ENCODE peak calls at places on chromosomes 11 and 22, in six cellular contexts. One of them, this sample, is unnamed.

GRCh38 chr11:93411705-93412104 is 81.2 kb downstream of the DEUP1 start:
- DNase-seq in activated CD8-positive, alpha-beta T cell treated with anti-CD3 and anti-CD28 coated beads for 36 hours: no peak
- DNase-seq in neural crest cell: no peak
- DNase-seq in AG04450: no peak
- DNase-seq in CD8-positive, alpha-beta T cell: no peak
- DNase-seq in tibial artery: no peak
- DNase-seq in this sample: no peak

GRCh38 chr11:16558499-16558898 is 179.9 kb upstream of the C11orf58 start:
- DNase-seq in tibial artery: no peak
- DNase-seq in AG04450: no peak
- DNase-seq in CD8-positive, alpha-beta T cell: no peak
- DNase-seq in activated CD8-positive, alpha-beta T cell treated with anti-CD3 and anti-CD28 coated beads for 36 hours: no peak
- DNase-seq in neural crest cell: no peak
- DNase-seq in this sample: no peak

GRCh38 chr11:40168461-40168860 is 1291.0 kb downstream of the LRRC4C start:
- DNase-seq in CD8-positive, alpha-beta T cell: no peak
- DNase-seq in neural crest cell: no peak
- DNase-seq in tibial artery: no peak
- DNase-seq in AG04450: no peak
- DNase-seq in activated CD8-positive, alpha-beta T cell treated with anti-CD3 and anti-CD28 coated beads for 36 hours: no peak
- DNase-seq in this sample: no peak

GRCh38 chr22:50329236-50329635 is 2.4 kb upstream of the DENND6B start:
- DNase-seq in tibial artery: no peak
- DNase-seq in CD8-positive, alpha-beta T cell: no peak
- DNase-seq in neural crest cell: no peak
- DNase-seq in AG04450: no peak
- DNase-seq in activated CD8-positive, alpha-beta T cell treated with anti-CD3 and anti-CD28 coated beads for 36 hours: peak
- DNase-seq in this sample: no peak

GRCh38 chr11:120334894-120335462 is 1.2 kb upstream of the ARHGEF12 start:
- DNase-seq in tibial artery: peak
- DNase-seq in neural crest cell: peak
- DNase-seq in AG04450: peak
- DNase-seq in activated CD8-positive, alpha-beta T cell treated with anti-CD3 and anti-CD28 coated beads for 36 hours: peak
- DNase-seq in CD8-positive, alpha-beta T cell: peak
- DNase-seq in this sample: peak

GRCh38 chr11:850777-851762 is 8.4 kb downstream of the TSPAN4 start:
- DNase-seq in CD8-positive, alpha-beta T cell: no peak
- DNase-seq in activated CD8-positive, alpha-beta T cell treated with anti-CD3 and anti-CD28 coated beads for 36 hours: peak
- DNase-seq in neural crest cell: no peak
- DNase-seq in AG04450: no peak
- DNase-seq in tibial artery: no peak
- DNase-seq in this sample: no peak

GRCh38 chr11:104333977-104334376 is 170.0 kb upstream of the PDGFD start:
- DNase-seq in neural crest cell: no peak
- DNase-seq in activated CD8-positive, alpha-beta T cell treated with anti-CD3 and anti-CD28 coated beads for 36 hours: peak
- DNase-seq in CD8-positive, alpha-beta T cell: no peak
- DNase-seq in tibial artery: no peak
- DNase-seq in AG04450: no peak
- DNase-seq in this sample: no peak

GRCh38 chr11:102794382-102794781 is 3.6 kb downstream of the MMP1 start:
- DNase-seq in activated CD8-positive, alpha-beta T cell treated with anti-CD3 and anti-CD28 coated beads for 36 hours: peak
- DNase-seq in neural crest cell: no peak
- DNase-seq in AG04450: no peak
- DNase-seq in CD8-positive, alpha-beta T cell: no peak
- DNase-seq in tibial artery: no peak
- DNase-seq in this sample: no peak

GRCh38 chr11:34928960-34929680 is 12.7 kb downstream of the PDHX start:
- DNase-seq in CD8-positive, alpha-beta T cell: no peak
- DNase-seq in activated CD8-positive, alpha-beta T cell treated with anti-CD3 and anti-CD28 coated beads for 36 hours: no peak
- DNase-seq in neural crest cell: no peak
- DNase-seq in AG04450: no peak
- DNase-seq in tibial artery: no peak
- DNase-seq in this sample: no peak

GRCh38 chr11:69253028-69253427 is 40.9 kb upstream of the MYEOV start:
- DNase-seq in neural crest cell: no peak
- DNase-seq in tibial artery: no peak
- DNase-seq in AG04450: peak
- DNase-seq in CD8-positive, alpha-beta T cell: no peak
- DNase-seq in activated CD8-positive, alpha-beta T cell treated with anti-CD3 and anti-CD28 coated beads for 36 hours: no peak
- DNase-seq in this sample: no peak

DNA sequence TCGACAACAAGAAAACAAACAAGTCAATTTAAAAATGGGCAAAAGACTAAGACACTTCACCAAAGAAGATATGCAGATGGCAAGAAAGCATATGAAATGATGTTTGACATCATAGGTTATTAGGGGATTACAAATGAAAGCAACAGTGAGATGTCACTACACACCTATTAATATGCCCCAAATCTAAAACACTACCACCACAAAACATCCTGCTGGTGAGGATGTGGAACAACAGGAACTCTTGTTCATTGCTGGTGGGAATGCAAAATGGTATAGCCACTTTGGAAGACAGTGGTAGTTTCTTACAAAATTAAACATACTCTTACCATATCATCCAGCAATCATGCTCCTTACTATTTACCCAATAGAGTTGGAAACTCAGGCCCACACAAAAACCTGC is 29.0 kb downstream of the PRRG4 start:
- DNase-seq in tibial artery: no peak
- DNase-seq in AG04450: no peak
- DNase-seq in activated CD8-positive, alpha-beta T cell treated with anti-CD3 and anti-CD28 coated beads for 36 hours: no peak
- DNase-seq in neural crest cell: no peak
- DNase-seq in CD8-positive, alpha-beta T cell: no peak
- DNase-seq in this sample: no peak
- TF ChIP-seq CTCF in tibial artery: no peak
- TF ChIP-seq CTCF in AG04450: no peak
- TF ChIP-seq CTCF in activated CD8-positive, alpha-beta T cell treated with anti-CD3 and anti-CD28 coated beads for 36 hours: no peak
- TF ChIP-seq CTCF in neural crest cell: peak
- TF ChIP-seq CTCF in CD8-positive, alpha-beta T cell: no peak
- TF ChIP-seq CTCF in this sample: no peak

GRCh38 chr11:74842967-74843366 is 94.3 kb downstream of the RNF169 start:
- DNase-seq in AG04450: no peak
- DNase-seq in neural crest cell: no peak
- DNase-seq in CD8-positive, alpha-beta T cell: no peak
- DNase-seq in tibial artery: no peak
- DNase-seq in activated CD8-positive, alpha-beta T cell treated with anti-CD3 and anti-CD28 coated beads for 36 hours: no peak
- DNase-seq in this sample: no peak
- TF ChIP-seq CTCF in AG04450: no peak
- TF ChIP-seq CTCF in neural crest cell: no peak
- TF ChIP-seq CTCF in CD8-positive, alpha-beta T cell: no peak
- TF ChIP-seq CTCF in tibial artery: no peak
- TF ChIP-seq CTCF in activated CD8-positive, alpha-beta T cell treated with anti-CD3 and anti-CD28 coated beads for 36 hours: no peak
- TF ChIP-seq CTCF in this sample: no peak

GRCh38 chr11:61745796-61746653 is 6.4 kb upstream of the MYRF start:
- DNase-seq in neural crest cell: no peak
- DNase-seq in CD8-positive, alpha-beta T cell: no peak
- DNase-seq in tibial artery: no peak
- DNase-seq in activated CD8-positive, alpha-beta T cell treated with anti-CD3 and anti-CD28 coated beads for 36 hours: no peak
- DNase-seq in AG04450: no peak
- DNase-seq in this sample: no peak

GRCh38 chr11:61744609-61745156 is 7.8 kb upstream of the MYRF start:
- DNase-seq in CD8-positive, alpha-beta T cell: no peak
- DNase-seq in tibial artery: no peak
- DNase-seq in activated CD8-positive, alpha-beta T cell treated with anti-CD3 and anti-CD28 coated beads for 36 hours: no peak
- DNase-seq in neural crest cell: no peak
- DNase-seq in AG04450: no peak
- DNase-seq in this sample: no peak

GRCh38 chr11:61742391-61742790 is 10.0 kb upstream of the MYRF start:
- DNase-seq in tibial artery: peak
- DNase-seq in AG04450: no peak
- DNase-seq in CD8-positive, alpha-beta T cell: no peak
- DNase-seq in neural crest cell: no peak
- DNase-seq in activated CD8-positive, alpha-beta T cell treated with anti-CD3 and anti-CD28 coated beads for 36 hours: no peak
- DNase-seq in this sample: no peak

GRCh38 chr11:61744181-61744580 is 8.3 kb upstream of the MYRF start:
- DNase-seq in CD8-positive, alpha-beta T cell: no peak
- DNase-seq in tibial artery: no peak
- DNase-seq in neural crest cell: no peak
- DNase-seq in activated CD8-positive, alpha-beta T cell treated with anti-CD3 and anti-CD28 coated beads for 36 hours: no peak
- DNase-seq in AG04450: no peak
- DNase-seq in this sample: no peak

DNA sequence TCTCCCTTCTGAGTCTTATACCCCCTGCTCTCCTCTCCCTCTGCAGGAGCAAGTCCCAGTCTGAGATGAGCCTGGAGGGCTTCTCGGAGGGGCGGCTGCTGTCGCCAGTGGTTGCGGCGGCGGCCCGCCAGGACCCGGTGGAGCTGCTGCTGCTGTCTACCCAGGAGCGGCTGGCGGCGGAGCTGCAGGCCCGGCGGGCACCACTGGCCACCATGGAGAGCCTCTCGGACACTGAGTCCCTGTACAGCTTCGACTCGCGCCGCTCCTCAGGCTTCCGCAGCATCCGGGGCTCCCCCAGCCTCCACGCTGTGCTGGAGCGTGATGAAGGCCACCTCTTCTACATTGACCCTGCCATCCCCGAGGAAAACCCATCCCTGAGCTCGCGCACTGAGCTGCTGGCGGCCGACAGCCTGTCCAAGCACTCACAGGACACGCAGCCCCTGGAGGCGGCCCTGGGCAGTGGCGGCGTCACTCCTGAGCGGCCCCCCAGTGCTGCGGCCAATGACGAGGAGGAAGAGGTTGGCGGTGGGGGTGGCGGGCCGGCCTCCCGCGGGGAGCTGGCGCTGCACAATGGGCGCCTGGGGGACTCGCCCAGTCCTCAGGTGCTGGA is 8.8 kb upstream of the MYRF start:
- DNase-seq in CD8-positive, alpha-beta T cell: no peak
- DNase-seq in neural crest cell: no peak
- DNase-seq in activated CD8-positive, alpha-beta T cell treated with anti-CD3 and anti-CD28 coated beads for 36 hours: no peak
- DNase-seq in tibial artery: no peak
- DNase-seq in AG04450: no peak
- DNase-seq in this sample: no peak
- TF ChIP-seq CTCF in CD8-positive, alpha-beta T cell: no peak
- TF ChIP-seq CTCF in neural crest cell: no peak
- TF ChIP-seq CTCF in activated CD8-positive, alpha-beta T cell treated with anti-CD3 and anti-CD28 coated beads for 36 hours: no peak
- TF ChIP-seq CTCF in tibial artery: no peak
- TF ChIP-seq CTCF in AG04450: no peak
- TF ChIP-seq CTCF in this sample: no peak

GRCh38 chr11:101759771-101760450 is 154.9 kb upstream of the CEP126 start:
- DNase-seq in neural crest cell: no peak
- DNase-seq in AG04450: no peak
- DNase-seq in CD8-positive, alpha-beta T cell: no peak
- DNase-seq in tibial artery: no peak
- DNase-seq in activated CD8-positive, alpha-beta T cell treated with anti-CD3 and anti-CD28 coated beads for 36 hours: no peak
- DNase-seq in this sample: no peak
- TF ChIP-seq CTCF in neural crest cell: no peak
- TF ChIP-seq CTCF in AG04450: peak
- TF ChIP-seq CTCF in CD8-positive, alpha-beta T cell: no peak
- TF ChIP-seq CTCF in tibial artery: no peak
- TF ChIP-seq CTCF in activated CD8-positive, alpha-beta T cell treated with anti-CD3 and anti-CD28 coated beads for 36 hours: no peak
- TF ChIP-seq CTCF in this sample: peak

DNA sequence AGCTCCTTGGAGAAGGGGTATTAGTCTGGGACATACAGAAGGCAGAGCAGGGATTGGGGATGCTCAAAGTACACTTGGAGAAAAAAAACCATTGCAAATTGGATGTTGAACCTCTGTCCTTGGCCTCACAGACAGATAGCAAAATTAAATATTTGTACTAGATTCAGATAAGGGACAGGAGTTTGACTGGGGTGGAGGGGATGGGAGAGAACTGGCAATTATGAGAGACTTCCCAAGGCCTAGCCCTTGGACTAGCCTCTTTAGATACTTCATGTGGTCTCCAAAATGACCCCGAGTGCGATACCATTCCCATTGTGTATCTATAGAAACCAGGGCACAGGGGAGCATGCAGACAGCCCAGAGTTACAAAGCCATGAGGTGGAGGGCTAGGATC is 15.5 kb downstream of the DGAT2 start:
- DNase-seq in CD8-positive, alpha-beta T cell: no peak
- DNase-seq in tibial artery: no peak
- DNase-seq in activated CD8-positive, alpha-beta T cell treated with anti-CD3 and anti-CD28 coated beads for 36 hours: no peak
- DNase-seq in neural crest cell: no peak
- DNase-seq in AG04450: no peak
- DNase-seq in this sample: no peak
- TF ChIP-seq CTCF in CD8-positive, alpha-beta T cell: no peak
- TF ChIP-seq CTCF in tibial artery: no peak
- TF ChIP-seq CTCF in activated CD8-positive, alpha-beta T cell treated with anti-CD3 and anti-CD28 coated beads for 36 hours: no peak
- TF ChIP-seq CTCF in neural crest cell: no peak
- TF ChIP-seq CTCF in AG04450: no peak
- TF ChIP-seq CTCF in this sample: no peak

DNA sequence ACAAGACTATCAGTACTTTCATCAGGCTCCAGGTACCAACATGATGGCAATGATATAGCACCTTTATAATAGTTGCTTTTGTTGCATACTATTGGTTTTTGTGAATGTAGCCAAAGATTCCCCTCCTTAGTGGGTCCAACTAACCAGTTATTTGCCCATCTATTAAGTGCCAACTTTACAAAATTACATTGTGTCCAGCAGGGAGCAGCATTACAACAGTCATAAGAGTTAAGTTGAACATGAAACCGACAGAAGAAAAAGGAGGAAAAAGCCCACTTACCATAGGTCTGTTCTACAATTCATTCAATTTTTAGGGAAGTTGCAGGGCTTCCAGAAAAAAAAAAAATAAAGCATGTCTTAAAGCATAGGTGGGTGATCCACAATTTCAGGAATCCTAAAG is 21.6 kb downstream of the IMMP1L start:
- DNase-seq in CD8-positive, alpha-beta T cell: no peak
- DNase-seq in activated CD8-positive, alpha-beta T cell treated with anti-CD3 and anti-CD28 coated beads for 36 hours: peak
- DNase-seq in AG04450: peak
- DNase-seq in neural crest cell: peak
- DNase-seq in tibial artery: no peak
- DNase-seq in this sample: peak
- TF ChIP-seq CTCF in CD8-positive, alpha-beta T cell: peak
- TF ChIP-seq CTCF in activated CD8-positive, alpha-beta T cell treated with anti-CD3 and anti-CD28 coated beads for 36 hours: peak
- TF ChIP-seq CTCF in AG04450: peak
- TF ChIP-seq CTCF in neural crest cell: peak
- TF ChIP-seq CTCF in tibial artery: peak
- TF ChIP-seq CTCF in this sample: peak

DNA sequence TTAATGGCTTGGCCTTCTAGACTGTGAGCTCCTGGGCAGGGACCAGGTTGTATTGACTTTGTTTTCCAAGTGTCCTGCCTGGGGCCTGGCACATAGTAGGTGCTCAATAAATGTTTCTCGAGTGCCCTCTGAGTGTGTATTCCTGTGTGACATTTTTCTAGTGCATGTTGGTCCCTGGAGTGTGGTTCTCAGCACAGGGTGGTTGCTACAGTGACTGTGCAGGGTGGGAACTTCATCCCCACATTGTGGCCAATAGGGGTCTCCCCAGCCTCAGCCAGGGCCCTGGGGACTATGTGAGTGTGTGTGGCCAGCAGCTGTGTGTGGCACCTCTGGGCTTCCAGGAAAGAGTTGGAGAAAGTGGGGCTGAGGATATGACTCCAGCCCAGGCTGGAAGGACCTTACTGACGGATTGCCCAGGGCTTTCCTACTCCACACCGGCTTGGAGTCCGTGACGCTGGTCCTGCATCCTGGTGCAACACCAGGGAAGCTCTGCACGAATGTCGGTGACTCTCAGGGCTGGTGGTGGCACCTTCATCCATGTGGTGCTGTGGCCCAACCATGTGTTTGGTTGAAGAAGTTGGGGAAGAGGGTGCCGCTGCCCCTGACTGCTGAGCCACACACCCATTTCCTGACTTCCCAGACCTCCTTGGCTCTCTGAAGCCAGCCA is 9.0 kb upstream of the MARK2 start:
- DNase-seq in neural crest cell: peak
- DNase-seq in tibial artery: no peak
- DNase-seq in AG04450: no peak
- DNase-seq in CD8-positive, alpha-beta T cell: no peak
- DNase-seq in activated CD8-positive, alpha-beta T cell treated with anti-CD3 and anti-CD28 coated beads for 36 hours: peak
- DNase-seq in this sample: no peak
- TF ChIP-seq CTCF in neural crest cell: peak
- TF ChIP-seq CTCF in tibial artery: no peak
- TF ChIP-seq CTCF in AG04450: peak
- TF ChIP-seq CTCF in CD8-positive, alpha-beta T cell: no peak
- TF ChIP-seq CTCF in activated CD8-positive, alpha-beta T cell treated with anti-CD3 and anti-CD28 coated beads for 36 hours: peak
- TF ChIP-seq CTCF in this sample: peak

This sample was measured in AG09319.